ENCODE peak calls at places on chromosome 22, in nine cellular contexts. L is tibial nerve, A is H1, S is ovary, X is stomach, W is K562, Z is HepG2, Y is vagina, M is lower leg skin. J is an unnamed sample.

GRCh38 chr22:48531721-48532435 is 1295.8 kb downstream of the BRD1 start:
- DNase-seq in L (no peak), A (no peak), S (no peak), X (no peak), W (no peak), Z (no peak), Y (no peak), M (no peak), J (no peak)

GRCh38 chr22:48250286-48250895 is 1487.9 kb downstream of the TBC1D22A start:
- DNase-seq in L (no peak), A (no peak), S (no peak), X (no peak), W (no peak), Z (no peak), Y (no peak), M (no peak), J (no peak)

GRCh38 chr22:43136255-43136654 is 6.9 kb downstream of the MCAT start:
- DNase-seq in L (no peak), A (peak; percentile 56), S (no peak), X (peak; percentile 58), W (peak; percentile 35), Z (peak; percentile 34), Y (no peak), M (no peak), J (no peak)

GRCh38 chr22:23365524-23365923 is 185.2 kb downstream of the BCR start:
- DNase-seq in L (no peak), A (no peak), S (no peak), X (no peak), W (no peak), Z (no peak), Y (no peak), M (no peak), J (no peak)

GRCh38 chr22:39462443-39463147 is 5.8 kb downstream of the MGAT3 start:
- DNase-seq in L (no peak), A (no peak), S (no peak), X (no peak), W (peak; percentile 52), Z (peak; percentile 40), Y (no peak), M (no peak), J (no peak)

GRCh38 chr22:27489265-27489675 is 312.3 kb downstream of the MN1 start:
- DNase-seq in L (no peak), A (no peak), S (no peak), X (peak; percentile 71), W (no peak), Z (peak; percentile 60), Y (no peak), M (no peak), J (no peak)

GRCh38 chr22:45553333-45554039 is 50.8 kb downstream of the FBLN1 start:
- DNase-seq in L (peak; percentile 64), A (peak; percentile 95), S (peak; percentile 90), X (peak; percentile 68), W (peak; percentile 68), Z (peak; percentile 73), Y (no peak), M (peak; percentile 72), J (peak; percentile 58)

GRCh38 chr22:35538801-35539321 is 1.8 kb upstream of the RASD2 start:
- DNase-seq in L (no peak), A (peak; percentile 87), S (no peak), X (no peak), W (peak; percentile 34), Z (no peak), Y (no peak), M (no peak), J (no peak)

GRCh38 chr22:33325232-33326004 is 267.2 kb upstream of the SYN3 start:
- DNase-seq in L (no peak), A (no peak), S (no peak), X (no peak), W (no peak), Z (no peak), Y (no peak), M (no peak), J (no peak)

GRCh38 chr22:49657275-49657973 is 170.2 kb downstream of the BRD1 start:
- DNase-seq in L (peak; percentile 32), A (no peak), S (peak; percentile 55), X (peak; percentile 48), W (peak; percentile 68), Z (no peak), Y (no peak), M (peak; percentile 57), J (peak; percentile 77)

DNA sequence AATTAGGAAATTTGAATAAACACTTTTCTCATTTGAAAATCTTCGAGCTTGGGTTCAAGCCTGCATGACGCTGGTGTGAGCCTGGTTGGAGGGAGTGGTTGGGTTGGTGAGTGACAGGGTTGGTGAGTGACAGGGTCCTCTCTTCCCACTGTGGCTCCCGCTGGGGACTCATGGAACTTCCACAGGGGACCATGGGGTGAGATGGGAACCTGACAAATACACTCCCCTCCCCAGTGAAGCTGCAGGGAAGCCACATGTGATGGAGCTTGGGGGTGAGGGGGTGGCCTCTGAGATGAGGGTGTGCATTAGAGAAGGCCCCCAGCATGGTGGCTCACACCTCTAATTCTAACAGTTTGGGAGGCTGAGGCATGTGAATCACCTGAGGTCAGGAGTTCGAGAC is 66.8 kb downstream of the RTL6 start:
- DNase-seq in L (no peak), A (no peak), S (no peak), X (no peak), W (no peak), Z (no peak), Y (no peak), M (no peak), J (peak; percentile 11)
- TF ChIP-seq POLR2A in L (no peak), A (no peak), S (no peak), X (no peak), W (no peak), Z (no peak), Y (no peak), M (no peak), J (no peak)

DNA sequence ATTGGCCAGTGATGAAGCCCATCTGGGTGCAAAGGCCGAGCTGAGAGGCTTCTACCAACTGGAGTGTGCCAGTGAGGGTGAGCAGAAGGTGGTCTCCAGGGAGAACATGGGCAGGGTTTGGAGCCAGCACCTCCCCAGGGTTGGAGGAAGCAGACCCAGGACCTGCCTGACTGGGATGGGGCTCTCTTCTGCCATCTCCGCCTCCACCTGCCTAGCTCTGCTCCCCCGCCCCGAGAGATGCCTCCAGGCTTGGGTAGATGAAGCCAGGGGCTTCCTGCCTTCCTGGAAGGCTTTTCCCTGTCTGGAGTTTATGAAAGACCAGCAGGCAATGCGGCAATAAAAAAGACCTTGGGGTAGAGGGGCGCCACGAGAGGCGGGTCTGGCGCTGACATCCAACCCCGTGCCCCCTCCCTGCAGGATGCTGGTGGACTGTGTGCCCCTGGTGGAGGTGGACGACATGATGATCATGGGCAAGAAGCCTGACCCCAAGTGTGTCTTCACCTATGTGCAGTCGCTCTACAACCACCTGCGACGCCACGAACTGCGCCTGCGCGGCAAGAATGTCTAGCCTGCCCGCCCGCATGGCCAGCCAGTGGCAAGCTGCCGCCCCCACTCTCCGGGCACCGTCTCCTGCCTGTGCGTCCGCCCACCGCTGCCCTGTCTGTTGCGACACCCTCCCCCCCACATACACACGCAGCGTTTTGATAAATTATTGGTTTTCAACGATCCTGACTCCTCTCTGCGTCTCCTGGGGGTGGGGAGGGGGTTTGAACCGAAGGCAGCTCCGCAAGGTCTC is 3.3 kb downstream of the SELENOM start:
- DNase-seq in L (no peak), A (peak; percentile 49), S (peak; percentile 45), X (no peak), W (no peak), Z (no peak), Y (no peak), M (no peak), J (no peak)
- TF ChIP-seq POLR2A in L (peak; percentile 28), A (no peak), S (no peak), X (no peak), W (no peak), Z (no peak), Y (no peak), M (no peak), J (no peak)

DNA sequence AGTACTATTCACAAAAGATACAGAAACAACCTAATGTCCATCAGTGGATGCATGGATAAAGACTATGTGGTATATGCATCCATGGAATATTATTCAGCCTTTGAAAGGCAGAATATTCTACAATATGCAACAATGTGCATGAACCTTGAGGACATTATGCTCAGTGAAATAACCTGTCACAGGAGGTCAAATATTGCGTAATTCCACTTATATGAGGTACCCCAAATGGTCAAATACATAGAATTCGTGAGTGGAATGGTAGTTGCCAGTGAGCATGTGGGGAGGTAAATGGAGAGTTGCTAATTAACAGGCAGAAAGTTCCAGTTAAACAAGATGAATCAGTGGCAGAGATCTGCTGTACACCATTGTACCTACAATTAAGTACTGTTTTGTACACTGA is 3.6 kb upstream of the SLC5A4 start:
- DNase-seq in L (no peak), A (no peak), S (no peak), X (no peak), W (no peak), Z (no peak), Y (no peak), M (no peak), J (no peak)
- TF ChIP-seq POLR2A in L (no peak), A (no peak), S (no peak), X (no peak), W (no peak), Z (no peak), Y (no peak), M (no peak), J (no peak)

GRCh38 chr22:19122143-19122751 is at the start of gene DGCR2:
- DNase-seq in L (peak; percentile 94), A (peak; percentile 97), S (peak; percentile 97), X (peak; percentile 98), W (peak; percentile 100), Z (peak; percentile 91), Y (no peak), M (peak; percentile 95), J (peak; percentile 98)
- TF ChIP-seq POLR2A in L (peak; percentile 88), A (no peak), S (peak; percentile 68), X (no peak), W (peak; percentile 98), Z (peak; percentile 63), Y (peak; percentile 72), M (no peak), J (peak; percentile 87)

GRCh38 chr22:46740910-46741785 is 3.1 kb upstream of the CERK start:
- DNase-seq in L (no peak), A (no peak), S (no peak), X (peak; percentile 60), W (no peak), Z (no peak), Y (no peak), M (no peak), J (no peak)
- TF ChIP-seq POLR2A in L (no peak), A (no peak), S (no peak), X (no peak), W (no peak), Z (no peak), Y (no peak), M (no peak), J (no peak)